ENCODE peak calls at places on chromosomes 16 and 17, in five cellular contexts. H is cardiac muscle cell, K is A549, S is left ventricle myocardium inferior, E is colonic mucosa. N is an unnamed sample.

GRCh38 chr17:8016632-8017424 is 14.4 kb downstream of the GUCY2D start:
- DNase-seq in H (peak; percentile 67), K (peak; percentile 66), S (no peak), E (peak; percentile 76), N (peak; percentile 80)

GRCh38 chr17:58391302-58391984 is 25.9 kb downstream of the RNF43 start:
- DNase-seq in H (peak; percentile 89), K (peak; percentile 96), S (no peak), E (peak; percentile 96), N (peak; percentile 92)

GRCh38 chr17:50045154-50045553 is 10.8 kb upstream of the ITGA3 start:
- DNase-seq in H (no peak), K (peak; percentile 79), S (no peak), E (no peak), N (no peak)

GRCh38 chr17:41785091-41785875 is 1.2 kb downstream of the JUP start:
- DNase-seq in H (peak; percentile 84), K (peak; percentile 78), S (no peak), E (peak; percentile 45), N (no peak)

GRCh38 chr16:67542464-67542863 is 13.8 kb downstream of the RIPOR1 start:
- DNase-seq in H (no peak), K (peak; percentile 83), S (no peak), E (peak; percentile 38), N (peak; percentile 62)

GRCh38 chr16:87924041-87924851 is 12.1 kb downstream of the CA5A start:
- DNase-seq in H (no peak), K (no peak), S (no peak), E (no peak), N (no peak)

GRCh38 chr17:1239210-1239609 is 31.0 kb upstream of the BHLHA9 start:
- DNase-seq in H (no peak), K (no peak), S (no peak), E (no peak), N (no peak)

GRCh38 chr17:82648761-82649474 is 674 bp upstream of the WDR45B start:
- DNase-seq in H (peak; percentile 52), K (peak; percentile 38), S (peak; percentile 55), E (peak; percentile 57), N (peak; percentile 47)

GRCh38 chr17:20010099-20010863 is 1.1 kb downstream of the SPECC1 start:
- DNase-seq in H (peak; percentile 53), K (peak; percentile 90), S (peak; percentile 28), E (peak; percentile 31), N (no peak)

GRCh38 chr17:14092808-14093207 is 23.5 kb downstream of the COX10 start:
- DNase-seq in H (no peak), K (no peak), S (no peak), E (no peak), N (no peak)

GRCh38 chr17:42675348-42675983 is 1.3 kb downstream of the PLEKHH3 start:
- DNase-seq in H (peak; percentile 56), K (no peak), S (peak; percentile 70), E (no peak), N (no peak)

GRCh38 chr16:77212736-77213541 is 13.7 kb downstream of the SYCE1L start:
- DNase-seq in H (peak; percentile 61), K (peak; percentile 73), S (peak; percentile 57), E (peak; percentile 74), N (peak; percentile 57)

GRCh38 chr16:3861808-3862451 is 18.6 kb downstream of the CREBBP start:
- DNase-seq in H (peak; percentile 50), K (no peak), S (no peak), E (no peak), N (no peak)

GRCh38 chr17:21292867-21293845 is 8.6 kb downstream of the MAP2K3 start:
- DNase-seq in H (no peak), K (no peak), S (no peak), E (no peak), N (no peak)

GRCh38 chr16:11224096-11224893 is 31.7 kb downstream of the SOCS1 start:
- DNase-seq in H (peak; percentile 38), K (no peak), S (peak; percentile 85), E (peak; percentile 51), N (peak; percentile 70)

GRCh38 chr17:61203765-61204164 is 195.9 kb upstream of the TBX2 start:
- DNase-seq in H (no peak), K (no peak), S (no peak), E (no peak), N (peak; percentile 41)

GRCh38 chr16:11564046-11564926 is 22.4 kb downstream of the LITAF start:
- DNase-seq in H (no peak), K (no peak), S (no peak), E (no peak), N (no peak)

GRCh38 chr17:27415090-27415795 is 41.0 kb upstream of the KSR1 start:
- DNase-seq in H (no peak), K (no peak), S (no peak), E (no peak), N (no peak)

GRCh38 chr17:44069974-44070454 is 521 bp upstream of the G6PC3 start:
- DNase-seq in H (no peak), K (peak; percentile 67), S (no peak), E (no peak), N (no peak)

GRCh38 chr17:49926886-49927285 is 42.1 kb upstream of the DLX4 start:
- DNase-seq in H (no peak), K (peak; percentile 30), S (peak; percentile 76), E (no peak), N (no peak)

GRCh38 chr17:6483507-6483906 is 39.3 kb downstream of the PIMREG start:
- DNase-seq in H (no peak), K (no peak), S (no peak), E (no peak), N (no peak)

GRCh38 chr17:42311240-42312034 is 23.1 kb downstream of the STAT5A start:
- DNase-seq in H (peak; percentile 57), K (no peak), S (peak; percentile 88), E (peak; percentile 64), N (peak; percentile 88)

GRCh38 chr17:41773190-41773588 is 13.3 kb downstream of the JUP start:
- DNase-seq in H (peak; percentile 65), K (peak; percentile 90), S (peak; percentile 78), E (peak; percentile 94), N (peak; percentile 63)

GRCh38 chr16:27879601-27880247 is 183.8 kb downstream of the GSG1L start:
- DNase-seq in H (peak; percentile 6), K (no peak), S (peak; percentile 29), E (no peak), N (no peak)

GRCh38 chr17:7462474-7463367 is 16.7 kb downstream of the ZBTB4 start:
- DNase-seq in H (no peak), K (no peak), S (no peak), E (no peak), N (no peak)

GRCh38 chr17:42690596-42690995 is 8.3 kb downstream of the CNTNAP1 start:
- DNase-seq in H (no peak), K (no peak), S (no peak), E (no peak), N (no peak)

GRCh38 chr17:40535924-40536717 is 29.2 kb downstream of the CCR7 start:
- DNase-seq in H (peak; percentile 83), K (no peak), S (no peak), E (no peak), N (peak; percentile 82)

GRCh38 chr17:66426397-66427033 is 124.1 kb downstream of the PRKCA start:
- DNase-seq in H (no peak), K (peak; percentile 59), S (no peak), E (peak; percentile 48), N (no peak)

DNA sequence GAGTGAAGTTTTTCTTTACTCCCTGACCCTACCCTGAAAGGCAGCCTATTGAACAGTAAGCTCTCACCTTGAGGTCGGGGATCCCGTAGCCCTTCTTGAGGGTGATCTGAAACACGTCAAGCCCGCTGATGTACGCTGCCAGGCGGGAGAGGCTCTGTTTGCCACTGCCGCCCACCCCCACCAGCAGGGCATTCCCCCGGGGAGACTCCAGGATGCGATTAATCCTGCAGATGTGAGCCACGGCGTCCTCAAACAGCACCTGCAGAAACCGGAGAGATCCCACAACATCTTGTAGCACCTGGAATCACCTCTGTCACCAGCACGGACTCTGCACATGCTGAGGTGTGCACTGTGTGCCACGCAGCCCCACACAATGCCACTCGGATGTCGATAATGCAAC is 96.8 kb downstream of the PGS1 start:
- DNase-seq in H (no peak), K (no peak), S (no peak), E (no peak), N (no peak)
- H3K9me3 ChIP-seq in H (no peaks in the 10 kb centered on the region), K (no peaks in the 10 kb centered on the region), S (no peaks in the 10 kb centered on the region), E (no peaks in the 10 kb centered on the region), N (no peaks in the 10 kb centered on the region)

DNA sequence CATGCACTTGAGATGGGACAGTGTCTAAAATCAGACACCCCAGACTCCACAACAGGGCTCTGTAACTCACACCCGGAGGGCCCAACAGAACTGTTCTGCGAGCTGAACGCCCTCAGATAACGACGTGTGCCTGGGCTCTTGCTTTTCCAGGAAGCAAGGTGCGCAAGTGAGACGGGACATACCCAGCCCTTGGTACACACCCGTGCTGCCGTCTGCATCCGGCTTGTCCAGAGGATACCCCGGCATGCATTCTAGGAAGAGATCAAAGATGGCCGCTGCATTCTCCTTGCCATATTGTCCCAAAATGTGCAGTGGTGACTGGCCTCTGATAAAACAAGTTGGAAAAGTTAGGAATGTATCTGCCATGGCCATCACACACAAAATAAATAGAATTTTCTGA is 29.4 kb downstream of the CYB5D2 start:
- DNase-seq in H (no peak), K (no peak), S (no peak), E (no peak), N (no peak)
- TF ChIP-seq CTCF in H (no peak), K (no peak), S (no peak), E (no peak), N (no peak)

GRCh38 chr17:67569873-67570272 is 147.9 kb upstream of the NOL11 start:
- DNase-seq in H (no peak), K (no peak), S (no peak), E (no peak), N (no peak)
- H3K27ac ChIP-seq in H (no peak overlapping the region), K (no peak overlapping the region), S (no peak overlapping the region), E (no peak overlapping the region), N (no peak overlapping the region)

GRCh38 chr16:72443809-72444208 is 271.9 kb upstream of the PMFBP1 start:
- DNase-seq in H (no peak), K (no peak), S (no peak), E (no peak), N (no peak)

GRCh38 chr16:72442381-72443158 is 270.6 kb upstream of the PMFBP1 start:
- DNase-seq in H (no peak), K (no peak), S (no peak), E (no peak), N (no peak)

GRCh38 chr16:72434159-72434558 is 262.2 kb upstream of the PMFBP1 start:
- DNase-seq in H (no peak), K (peak; percentile 77), S (no peak), E (no peak), N (no peak)

DNA sequence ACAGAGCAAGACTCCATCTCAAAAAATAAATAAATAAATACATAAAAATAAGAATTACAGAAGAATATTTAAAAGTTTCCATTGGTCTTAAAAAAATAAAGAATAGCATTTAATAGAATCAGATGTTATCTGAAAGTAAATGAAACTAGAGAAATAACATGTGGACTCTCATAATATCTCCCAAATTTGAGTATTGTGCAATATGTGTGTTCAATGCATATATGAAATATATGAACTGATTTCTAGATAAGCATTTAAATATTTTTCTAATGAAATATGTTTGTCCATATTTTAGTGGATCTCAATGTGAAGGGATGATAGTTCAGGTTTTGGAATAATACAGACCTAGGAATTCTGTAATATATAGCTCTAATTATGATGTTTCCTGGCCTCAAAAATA is 265.9 kb upstream of the PMFBP1 start:
- DNase-seq in H (no peak), K (no peak), S (no peak), E (no peak), N (no peak)
- H3K9me3 ChIP-seq in H (no peaks in the 10 kb centered on the region), K (peaks cover 30% of the 10 kb centered on the region), S (peaks cover 46% of the 10 kb centered on the region), E (no peaks in the 10 kb centered on the region), N (no peaks in the 10 kb centered on the region)

N was measured in lung.